ENCODE peak calls at places on chromosomes 11 and 22, in eight cellular contexts. Q is ELR; F is cardiac muscle cell; U is GM20000; V is CD4-positive, CD25-positive, alpha-beta regulatory T cell; E is effector memory CD8-positive, alpha-beta T cell; O is nephron progenitor cell; L is NCI-H524. D is an unnamed sample.

GRCh38 chr11:31796523-31797226 is 14.4 kb downstream of the PAX6 start:
- DNase-seq in L (peak; percentile 6), E (no peak), Q (no peak), O (no peak), F (no peak), V (no peak), U (no peak), D (no peak)

GRCh38 chr22:44316393-44317162 is 3.8 kb upstream of the SHISAL1 start:
- DNase-seq in U (no peak), Q (no peak), L (peak; percentile 52), E (no peak), F (no peak), V (no peak), O (no peak), D (no peak)

GRCh38 chr22:23553922-23554870 is 25.9 kb downstream of the IGLL1 start:
- DNase-seq in O (no peak), L (no peak), V (no peak), E (no peak), F (no peak), U (no peak), Q (no peak), D (no peak)

GRCh38 chr11:86805873-86806310 is 5.5 kb downstream of the PRSS23 start:
- DNase-seq in F (no peak), E (peak; percentile 6), U (peak; percentile 51), O (no peak), Q (peak; percentile 45), V (peak; percentile 66), L (no peak), D (no peak)

GRCh38 chr11:131770801-131771200 is 400.4 kb downstream of the NTM start:
- DNase-seq in L (no peak), U (no peak), Q (peak; percentile 45), V (no peak), O (no peak), F (no peak), E (no peak), D (no peak)

GRCh38 chr11:57645716-57646085 is 4.0 kb downstream of the YPEL4 start:
- DNase-seq in U (no peak), F (peak; percentile 40), E (no peak), O (no peak), Q (no peak), L (no peak), V (no peak), D (no peak)

GRCh38 chr22:19891350-19892248 is 36.9 kb upstream of the GNB1L start:
- DNase-seq in V (peak; percentile 92), U (peak; percentile 90), Q (peak; percentile 94), F (no peak), E (peak; percentile 61), O (no peak), L (peak; percentile 92), D (peak; percentile 84)

GRCh38 chr11:95072948-95073347 is 6.2 kb downstream of the SRSF8 start:
- DNase-seq in V (no peak), L (no peak), Q (no peak), O (no peak), E (no peak), F (no peak), U (no peak), D (no peak)

GRCh38 chr11:1341928-1342524 is 32.6 kb upstream of the TOLLIP start:
- DNase-seq in L (no peak), E (no peak), U (no peak), F (no peak), O (no peak), Q (no peak), V (no peak), D (peak; percentile 51)

GRCh38 chr11:125293596-125293995 is 129.0 kb downstream of the PKNOX2 start:
- DNase-seq in L (no peak), V (no peak), F (no peak), O (no peak), U (no peak), Q (no peak), E (no peak), D (no peak)

GRCh38 chr22:20386972-20387371 is 7.0 kb upstream of the ZNF74 start:
- DNase-seq in Q (no peak), E (no peak), F (no peak), O (no peak), V (no peak), U (no peak), L (no peak), D (no peak)

GRCh38 chr11:102730036-102730815 is 5.5 kb upstream of the MMP8 start:
- DNase-seq in V (no peak), Q (peak; percentile 57), E (no peak), F (no peak), L (no peak), U (no peak), O (no peak), D (no peak)

GRCh38 chr11:78961938-78962701 is 387.5 kb upstream of the NARS2 start:
- DNase-seq in L (peak; percentile 86), E (no peak), V (no peak), O (peak; percentile 82), U (no peak), F (peak; percentile 92), Q (peak; percentile 7), D (no peak)

GRCh38 chr11:84014539-84014938 is 728.4 kb upstream of the CCDC90B start:
- DNase-seq in Q (no peak), L (no peak), V (no peak), F (no peak), E (no peak), O (no peak), U (no peak), D (no peak)

GRCh38 chr22:33919591-33920501 is at the start of gene LARGE1:
- DNase-seq in Q (no peak), F (peak; percentile 74), L (peak; percentile 47), O (peak; percentile 63), V (peak; percentile 38), U (peak; percentile 43), E (no peak), D (no peak)

GRCh38 chr11:119488256-119488995 is 65.5 kb upstream of the THY1 start:
- DNase-seq in O (no peak), E (no peak), Q (no peak), U (no peak), V (no peak), L (no peak), F (no peak), D (no peak)

GRCh38 chr11:11570823-11571222 is 51.0 kb downstream of the GALNT18 start:
- DNase-seq in V (no peak), O (no peak), L (no peak), U (no peak), E (no peak), F (no peak), Q (no peak), D (no peak)

GRCh38 chr22:26568207-26568706 is 21.7 kb downstream of the TPST2 start:
- DNase-seq in U (no peak), O (peak; percentile 20), L (no peak), E (no peak), F (no peak), V (no peak), Q (no peak), D (no peak)

GRCh38 chr22:21015051-21016006 is at the start of gene P2RX6:
- DNase-seq in O (no peak), V (no peak), U (no peak), E (no peak), Q (peak; percentile 54), F (no peak), L (peak; percentile 57), D (no peak)

GRCh38 chr22:20430641-20431519 is 6.7 kb downstream of the SCARF2 start:
- DNase-seq in O (peak; percentile 72), F (peak; percentile 80), E (peak; percentile 56), L (no peak), U (peak; percentile 74), Q (no peak), V (peak; percentile 87), D (no peak)

GRCh38 chr11:67071420-67072284 is 15.0 kb downstream of the RHOD start:
- DNase-seq in L (peak; percentile 41), U (peak; percentile 92), O (peak; percentile 82), V (peak; percentile 76), E (peak; percentile 64), Q (peak; percentile 54), F (peak; percentile 71), D (no peak)

GRCh38 chr11:76661306-76661751 is 9.2 kb downstream of the LRRC32 start:
- DNase-seq in L (no peak), O (no peak), V (no peak), F (no peak), E (no peak), U (no peak), Q (no peak), D (no peak)

GRCh38 chr11:121416909-121417567 is 35.1 kb upstream of the SORL1 start:
- DNase-seq in Q (peak; percentile 23), O (no peak), E (peak; percentile 51), L (no peak), F (no peak), V (peak; percentile 70), U (no peak), D (peak; percentile 14)

GRCh38 chr11:10678106-10678505 is 15.4 kb downstream of the IRAG1 start:
- DNase-seq in U (no peak), E (no peak), Q (no peak), F (no peak), V (no peak), L (no peak), O (no peak), D (no peak)

GRCh38 chr11:2440646-2441045 is 3.7 kb downstream of the TRPM5 start:
- DNase-seq in E (no peak), U (no peak), Q (no peak), F (no peak), V (no peak), O (no peak), L (no peak), D (no peak)

D was measured in HTR-8/SVneo.